ENCODE peak calls at places on chromosome 2, in five cellular contexts. One of them, this sample, is unnamed.

GRCh38 chr2:7674606-7675005 is 757.4 kb downstream of the RNF144A start:
- DNase-seq in ureter: no peak
- DNase-seq in NCI-H1092 treated with DMSO at 0.1 percent for 48 hours: no peak
- DNase-seq in Panc1: no peak
- DNase-seq in adrenal gland: no peak
- DNase-seq in this sample: no peak

GRCh38 chr2:234521536-234521935 is 24.7 kb upstream of the ARL4C start:
- DNase-seq in ureter: no peak
- DNase-seq in Panc1: no peak
- DNase-seq in NCI-H1092 treated with DMSO at 0.1 percent for 48 hours: no peak
- DNase-seq in adrenal gland: no peak
- DNase-seq in this sample: no peak

GRCh38 chr2:127403460-127403859 is 14.8 kb upstream of the PROC start:
- DNase-seq in ureter: no peak
- DNase-seq in NCI-H1092 treated with DMSO at 0.1 percent for 48 hours: no peak
- DNase-seq in adrenal gland: no peak
- DNase-seq in Panc1: no peak
- DNase-seq in this sample: no peak

GRCh38 chr2:201432038-201432437 is 19.2 kb downstream of the TRAK2 start:
- DNase-seq in adrenal gland: no peak
- DNase-seq in NCI-H1092 treated with DMSO at 0.1 percent for 48 hours: no peak
- DNase-seq in ureter: no peak
- DNase-seq in Panc1: no peak
- DNase-seq in this sample: no peak

GRCh38 chr2:217688494-217688893 is 314.3 kb downstream of the TNS1 start:
- DNase-seq in adrenal gland: no peak
- DNase-seq in NCI-H1092 treated with DMSO at 0.1 percent for 48 hours: no peak
- DNase-seq in ureter: no peak
- DNase-seq in Panc1: no peak
- DNase-seq in this sample: no peak

GRCh38 chr2:113157108-113157896 is 16.5 kb upstream of the PSD4 start:
- DNase-seq in NCI-H1092 treated with DMSO at 0.1 percent for 48 hours: peak
- DNase-seq in ureter: peak
- DNase-seq in adrenal gland: peak
- DNase-seq in Panc1: no peak
- DNase-seq in this sample: peak

GRCh38 chr2:11483806-11484147 is 17.8 kb upstream of the E2F6 start:
- DNase-seq in ureter: no peak
- DNase-seq in Panc1: no peak
- DNase-seq in NCI-H1092 treated with DMSO at 0.1 percent for 48 hours: no peak
- DNase-seq in adrenal gland: no peak
- DNase-seq in this sample: no peak

GRCh38 chr2:217383620-217384019 is 523.8 kb upstream of the TNP1 start:
- DNase-seq in Panc1: no peak
- DNase-seq in NCI-H1092 treated with DMSO at 0.1 percent for 48 hours: no peak
- DNase-seq in ureter: no peak
- DNase-seq in adrenal gland: no peak
- DNase-seq in this sample: no peak

GRCh38 chr2:196105956-196106355 is 37.3 kb upstream of the DNAH7 start:
- DNase-seq in adrenal gland: no peak
- DNase-seq in NCI-H1092 treated with DMSO at 0.1 percent for 48 hours: no peak
- DNase-seq in Panc1: no peak
- DNase-seq in ureter: no peak
- DNase-seq in this sample: no peak

GRCh38 chr2:429575-430254 is 141.8 kb upstream of the ALKAL2 start:
- DNase-seq in adrenal gland: no peak
- DNase-seq in NCI-H1092 treated with DMSO at 0.1 percent for 48 hours: no peak
- DNase-seq in ureter: no peak
- DNase-seq in Panc1: no peak
- DNase-seq in this sample: no peak

GRCh38 chr2:131646669-131647297 is 119.1 kb downstream of the CCDC74A start:
- DNase-seq in Panc1: no peak
- DNase-seq in NCI-H1092 treated with DMSO at 0.1 percent for 48 hours: no peak
- DNase-seq in ureter: no peak
- DNase-seq in adrenal gland: no peak
- DNase-seq in this sample: no peak

GRCh38 chr2:6772366-6772710 is 93.4 kb downstream of the CMPK2 start:
- DNase-seq in Panc1: no peak
- DNase-seq in ureter: no peak
- DNase-seq in NCI-H1092 treated with DMSO at 0.1 percent for 48 hours: no peak
- DNase-seq in adrenal gland: no peak
- DNase-seq in this sample: no peak

GRCh38 chr2:70937866-70938579 is 2.3 kb downstream of the ATP6V1B1 start:
- DNase-seq in Panc1: no peak
- DNase-seq in ureter: peak
- DNase-seq in adrenal gland: peak
- DNase-seq in NCI-H1092 treated with DMSO at 0.1 percent for 48 hours: no peak
- DNase-seq in this sample: no peak